ENCODE peak calls at places on chromosomes 11 and 22, in four cellular contexts. F is K562, W is HepG2, Q is GM12878. J is an unnamed sample.

GRCh38 chr11:30855383-30856006 is 269.3 kb upstream of the MPPED2 start:
- DNase-seq in F (no peak), W (peak), Q (no peak), J (peak)

GRCh38 chr11:113345978-113346377 is 31.6 kb downstream of the TTC12 start:
- DNase-seq in F (no peak), W (no peak), Q (no peak), J (no peak)

GRCh38 chr11:353315-353857 is 15.9 kb upstream of the B4GALNT4 start:
- DNase-seq in F (peak), W (peak), Q (no peak), J (no peak)

GRCh38 chr11:57308426-57309060 is 16.2 kb downstream of the TNKS1BP1 start:
- DNase-seq in F (no peak), W (no peak), Q (no peak), J (no peak)

GRCh38 chr11:57639321-57640067 is 10.2 kb downstream of the YPEL4 start:
- DNase-seq in F (no peak), W (peak), Q (no peak), J (peak)

GRCh38 chr11:6251120-6251733 is 8.4 kb upstream of the CCKBR start:
- DNase-seq in F (peak), W (peak), Q (no peak), J (peak)

GRCh38 chr11:102197759-102198158 is 87.5 kb downstream of the YAP1 start:
- DNase-seq in F (no peak), W (peak), Q (no peak), J (no peak)

GRCh38 chr11:76131585-76131984 is 74.7 kb downstream of the WNT11 start:
- DNase-seq in F (no peak), W (no peak), Q (no peak), J (no peak)

GRCh38 chr11:115961168-115962003 is 457.2 kb upstream of the CADM1 start:
- DNase-seq in F (no peak), W (no peak), Q (no peak), J (no peak)

GRCh38 chr22:26259510-26259909 is 90.2 kb downstream of the SEZ6L start:
- DNase-seq in F (peak), W (peak), Q (no peak), J (no peak)

GRCh38 chr11:35623708-35624168 is 5.5 kb downstream of the FJX1 start:
- DNase-seq in F (no peak), W (no peak), Q (no peak), J (no peak)

GRCh38 chr22:29205598-29206371 is at the start of gene EMID1:
- DNase-seq in F (peak), W (no peak), Q (no peak), J (peak)

GRCh38 chr11:77636738-77637344 is 753 bp downstream of the CLNS1A start:
- DNase-seq in F (no peak), W (no peak), Q (no peak), J (peak)

GRCh38 chr11:95923730-95924413 is at the start of gene MTMR2:
- DNase-seq in F (peak), W (peak), Q (peak), J (peak)

GRCh38 chr22:19705181-19705934 is 8.9 kb upstream of the SEPTIN5 start:
- DNase-seq in F (peak), W (no peak), Q (no peak), J (no peak)

GRCh38 chr22:43891360-43892182 is at the start of gene PNPLA5:
- DNase-seq in F (no peak), W (no peak), Q (no peak), J (peak)

DNA sequence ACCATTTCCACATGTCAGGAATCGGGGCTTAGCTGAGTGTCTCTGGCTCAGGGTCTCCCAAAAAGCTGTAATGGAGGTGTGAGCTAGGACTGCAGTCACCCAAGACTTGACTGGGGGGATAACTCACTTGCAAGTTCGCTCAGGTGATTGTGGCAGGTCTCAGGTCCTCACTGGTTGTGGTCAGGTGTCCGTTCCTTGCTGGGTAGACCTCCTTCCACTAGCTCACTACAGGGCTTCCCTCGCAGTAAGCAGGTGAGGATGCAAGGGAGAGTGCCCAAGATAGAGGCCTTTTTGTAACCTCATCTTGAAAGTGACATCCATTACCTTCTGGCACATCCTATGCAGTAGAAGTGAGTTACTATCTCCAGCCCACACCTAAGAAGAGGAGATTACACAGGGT is 29.5 kb downstream of the C11orf58 start:
- DNase-seq in F (no peak), W (no peak), Q (no peak), J (no peak)
- TF ChIP-seq CHD2 in F (no peak), W (no peak), Q (no peak), J (no peak)

GRCh38 chr22:37545703-37546435 is 14.4 kb upstream of the CDC42EP1 start:
- DNase-seq in F (no peak), W (peak), Q (no peak), J (no peak)
- TF ChIP-seq GABPA in F (no peak), W (no peak), Q (no peak), J (no peak)

GRCh38 chr11:11284481-11284880 is 68.6 kb downstream of the CSNK2A3 start:
- DNase-seq in F (no peak), W (no peak), Q (no peak), J (no peak)

GRCh38 chr11:11281626-11282025 is 71.4 kb downstream of the CSNK2A3 start:
- DNase-seq in F (no peak), W (no peak), Q (no peak), J (no peak)

GRCh38 chr11:11280826-11281225 is 72.2 kb downstream of the CSNK2A3 start:
- DNase-seq in F (no peak), W (no peak), Q (no peak), J (no peak)

DNA sequence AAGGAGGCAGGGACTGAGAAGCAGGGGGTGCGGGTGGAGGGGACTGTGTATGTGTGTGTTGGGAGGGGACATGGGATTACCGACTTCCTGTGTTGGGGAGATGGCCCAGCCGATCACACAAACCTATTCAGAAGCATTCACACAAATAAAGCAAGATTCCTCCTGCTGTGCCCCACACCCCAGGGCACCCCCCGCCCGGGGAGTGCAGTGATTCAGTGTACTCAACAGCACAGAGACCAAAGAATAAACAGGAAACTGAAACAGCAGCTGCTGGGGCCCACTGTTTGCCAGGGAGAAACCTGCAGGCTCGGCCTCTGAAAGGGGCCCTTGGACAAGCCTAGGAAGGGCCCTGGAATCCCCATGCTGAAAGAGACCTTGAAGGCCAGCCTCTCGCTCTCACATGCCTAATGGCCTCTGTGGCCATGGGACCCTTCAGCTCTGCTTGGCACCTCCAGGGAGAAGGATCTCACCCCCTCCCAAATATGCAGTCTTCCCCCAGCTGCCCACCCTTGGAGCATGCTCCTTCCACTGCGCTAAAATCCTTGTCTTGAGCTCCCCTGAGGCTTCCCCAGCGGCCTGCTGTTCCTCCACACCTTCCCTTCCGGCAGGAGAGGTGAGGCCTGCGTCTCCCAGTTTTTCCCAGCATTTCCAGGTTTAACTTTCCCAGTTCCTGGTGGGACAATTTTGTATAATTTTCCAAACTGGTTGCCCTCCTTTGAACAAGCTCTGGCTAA is 72.9 kb downstream of the CSNK2A3 start:
- DNase-seq in F (no peak), W (peak), Q (no peak), J (no peak)
- TF ChIP-seq SMC3 in F (no peak), W (no peak), Q (no peak), J (no peak)

DNA sequence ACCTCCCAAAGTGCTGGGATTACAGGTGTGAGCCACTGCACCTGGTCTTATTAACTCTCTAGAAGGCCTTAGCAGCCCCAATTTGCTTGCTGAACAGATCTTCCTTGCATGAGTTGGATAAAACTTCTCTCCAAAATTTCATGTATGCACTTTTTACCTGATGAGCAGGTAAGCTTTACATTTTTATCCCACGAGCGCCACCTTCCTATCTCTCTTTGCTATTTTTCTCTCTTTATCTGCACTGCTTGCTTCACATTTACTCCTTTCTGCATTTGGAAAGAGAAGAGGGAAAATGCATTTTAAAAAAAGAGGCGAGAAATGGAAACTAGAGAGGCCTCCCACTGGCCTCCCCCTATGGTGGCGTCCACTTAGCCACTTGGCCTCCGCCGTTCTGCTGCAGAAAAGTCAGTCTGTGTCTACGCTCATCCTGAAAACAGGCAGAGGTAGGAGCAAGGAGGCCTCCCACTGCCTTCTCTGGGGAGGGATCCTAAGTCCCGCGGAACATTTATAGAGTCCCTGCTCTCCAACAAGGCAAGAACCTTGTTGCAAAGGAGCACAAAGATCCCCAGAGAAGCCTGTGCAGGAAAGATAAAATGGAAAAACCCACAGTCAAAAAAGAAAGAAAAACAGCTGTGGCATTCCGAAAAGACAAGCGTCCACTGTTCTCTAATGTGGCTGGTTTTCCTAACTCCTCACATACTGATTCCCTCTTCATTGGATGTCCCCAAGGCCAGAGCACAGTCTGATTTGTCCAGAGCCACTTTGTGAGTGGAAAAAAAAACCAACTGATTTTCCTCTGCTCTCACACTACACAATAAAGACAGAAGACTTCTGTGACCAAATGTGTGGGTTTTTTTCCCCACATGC is 62.2 kb upstream of the INCENP start:
- DNase-seq in F (no peak), W (peak), Q (no peak), J (no peak)
- TF ChIP-seq CHD2 in F (no peak), W (no peak), Q (no peak), J (no peak)

GRCh38 chr11:72971211-72971610 is 157.0 kb downstream of the ATG16L2 start:
- DNase-seq in F (no peak), W (no peak), Q (no peak), J (no peak)

GRCh38 chr11:72974487-72975205 is 160.4 kb downstream of the ATG16L2 start:
- DNase-seq in F (no peak), W (no peak), Q (no peak), J (no peak)

GRCh38 chr11:72971611-72972010 is 157.4 kb downstream of the ATG16L2 start:
- DNase-seq in F (no peak), W (no peak), Q (no peak), J (no peak)

GRCh38 chr11:72972541-72973128 is 158.4 kb downstream of the ATG16L2 start:
- DNase-seq in F (no peak), W (no peak), Q (no peak), J (no peak)

DNA sequence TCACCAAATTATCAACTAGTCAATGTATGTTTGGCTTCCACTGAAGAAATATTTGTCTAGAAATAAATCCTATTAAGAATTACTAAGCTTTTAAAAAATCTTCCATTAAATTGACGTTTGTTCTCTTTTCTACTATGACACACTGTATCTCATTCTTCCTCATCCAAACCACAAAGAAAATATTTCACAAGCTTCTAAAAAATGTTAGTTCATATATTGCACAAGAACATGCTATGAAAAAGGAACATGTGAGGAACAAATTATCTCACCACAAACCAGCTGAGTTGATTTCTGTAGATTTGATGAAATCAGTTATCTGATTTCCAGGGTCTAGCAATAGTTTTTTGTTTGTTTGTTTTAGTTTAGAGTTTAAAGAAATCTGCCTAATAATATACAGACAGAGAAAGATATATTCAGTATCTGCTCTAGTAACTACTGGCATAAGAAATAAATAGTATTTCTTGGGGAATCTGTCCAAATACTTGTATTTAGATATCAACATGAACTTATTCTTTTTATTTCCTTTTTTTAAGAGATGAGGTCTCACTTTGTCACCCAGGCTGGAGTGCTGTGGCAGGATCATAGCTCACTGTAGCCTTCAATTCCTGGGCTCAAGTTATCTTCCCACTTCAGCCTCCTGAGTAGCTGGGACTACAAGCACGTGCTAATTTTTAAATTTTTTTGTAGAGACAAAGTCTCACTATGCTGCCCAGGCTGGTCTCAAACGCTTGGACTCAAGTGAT is 161.7 kb downstream of the ATG16L2 start:
- DNase-seq in F (no peak), W (peak), Q (no peak), J (no peak)
- TF ChIP-seq GABPA in F (no peak), W (no peak), Q (no peak), J (no peak)

GRCh38 chr11:69694781-69695180 is 9.0 kb downstream of the FGF19 start:
- DNase-seq in F (no peak), W (no peak), Q (no peak), J (no peak)
- TF ChIP-seq SMC3 in F (no peak), W (no peak), Q (no peak), J (no peak)

GRCh38 chr11:83285771-83286528 is at the start of gene CCDC90B:
- DNase-seq in F (peak), W (peak), Q (peak), J (peak)
- TF ChIP-seq CHD2 in F (peak), W (no peak), Q (peak), J (peak)

GRCh38 chr11:128603752-128604472 is 16.6 kb upstream of the ETS1 start:
- DNase-seq in F (no peak), W (no peak), Q (peak), J (no peak)
- TF ChIP-seq GABPA in F (no peak), W (no peak), Q (no peak), J (no peak)